ENCODE peak calls at places on chromosomes 12 and 14, in seven cellular contexts. One of them, this sample, is unnamed.
A peak's percentile ranks its signal among the peaks of the same experiment; 100 is the strongest.

GRCh38 chr12:66688836-66689439 is 10.1 kb upstream of the GRIP1 start:
- DNase-seq in non-pigmented ciliary epithelial cell: no peak
- DNase-seq in thoracic aorta: no peak
- DNase-seq in activated CD4-positive, alpha-beta T cell treated with anti-CD3 and anti-CD28 coated beads, Interleukin-2, amount 50 U/mL, for 1 hour: peak; percentile 4
- DNase-seq in NCI-H345: peak; percentile 77
- DNase-seq in activated effector memory CD4-positive, alpha-beta T cell treated with Interleukin-2 at 50 U/mL for 16 hours: no peak
- DNase-seq in NCI-H1092 treated with DMSO at 0.1 percent for 48 hours: peak; percentile 42
- DNase-seq in this sample: no peak

GRCh38 chr14:100535287-100536131 is 51.7 kb downstream of the BEGAIN start:
- DNase-seq in activated CD4-positive, alpha-beta T cell treated with anti-CD3 and anti-CD28 coated beads, Interleukin-2, amount 50 U/mL, for 1 hour: no peak
- DNase-seq in NCI-H345: no peak
- DNase-seq in activated effector memory CD4-positive, alpha-beta T cell treated with Interleukin-2 at 50 U/mL for 16 hours: no peak
- DNase-seq in non-pigmented ciliary epithelial cell: no peak
- DNase-seq in NCI-H1092 treated with DMSO at 0.1 percent for 48 hours: no peak
- DNase-seq in thoracic aorta: no peak
- DNase-seq in this sample: no peak

GRCh38 chr14:92987713-92988510 is 65.0 kb downstream of the CHGA start:
- DNase-seq in activated effector memory CD4-positive, alpha-beta T cell treated with Interleukin-2 at 50 U/mL for 16 hours: no peak
- DNase-seq in NCI-H1092 treated with DMSO at 0.1 percent for 48 hours: no peak
- DNase-seq in NCI-H345: no peak
- DNase-seq in thoracic aorta: no peak
- DNase-seq in non-pigmented ciliary epithelial cell: no peak
- DNase-seq in activated CD4-positive, alpha-beta T cell treated with anti-CD3 and anti-CD28 coated beads, Interleukin-2, amount 50 U/mL, for 1 hour: no peak
- DNase-seq in this sample: no peak

GRCh38 chr14:54681819-54682261 is 114.9 kb downstream of the SAMD4A start:
- DNase-seq in non-pigmented ciliary epithelial cell: peak; percentile 56
- DNase-seq in activated CD4-positive, alpha-beta T cell treated with anti-CD3 and anti-CD28 coated beads, Interleukin-2, amount 50 U/mL, for 1 hour: no peak
- DNase-seq in thoracic aorta: no peak
- DNase-seq in NCI-H345: no peak
- DNase-seq in activated effector memory CD4-positive, alpha-beta T cell treated with Interleukin-2 at 50 U/mL for 16 hours: no peak
- DNase-seq in NCI-H1092 treated with DMSO at 0.1 percent for 48 hours: no peak
- DNase-seq in this sample: no peak

GRCh38 chr12:2607881-2608607 is 186.7 kb upstream of the FKBP4 start:
- DNase-seq in activated CD4-positive, alpha-beta T cell treated with anti-CD3 and anti-CD28 coated beads, Interleukin-2, amount 50 U/mL, for 1 hour: no peak
- DNase-seq in NCI-H345: no peak
- DNase-seq in NCI-H1092 treated with DMSO at 0.1 percent for 48 hours: no peak
- DNase-seq in activated effector memory CD4-positive, alpha-beta T cell treated with Interleukin-2 at 50 U/mL for 16 hours: no peak
- DNase-seq in non-pigmented ciliary epithelial cell: no peak
- DNase-seq in thoracic aorta: no peak
- DNase-seq in this sample: no peak

GRCh38 chr12:121578230-121579189 is 2.3 kb downstream of the KDM2B start:
- DNase-seq in thoracic aorta: no peak
- DNase-seq in NCI-H1092 treated with DMSO at 0.1 percent for 48 hours: no peak
- DNase-seq in NCI-H345: no peak
- DNase-seq in activated CD4-positive, alpha-beta T cell treated with anti-CD3 and anti-CD28 coated beads, Interleukin-2, amount 50 U/mL, for 1 hour: peak; percentile 24
- DNase-seq in activated effector memory CD4-positive, alpha-beta T cell treated with Interleukin-2 at 50 U/mL for 16 hours: no peak
- DNase-seq in non-pigmented ciliary epithelial cell: no peak
- DNase-seq in this sample: no peak

GRCh38 chr12:123621619-123622530 is 11.6 kb downstream of the EIF2B1 start:
- DNase-seq in NCI-H345: no peak
- DNase-seq in thoracic aorta: no peak
- DNase-seq in NCI-H1092 treated with DMSO at 0.1 percent for 48 hours: no peak
- DNase-seq in activated CD4-positive, alpha-beta T cell treated with anti-CD3 and anti-CD28 coated beads, Interleukin-2, amount 50 U/mL, for 1 hour: no peak
- DNase-seq in non-pigmented ciliary epithelial cell: no peak
- DNase-seq in activated effector memory CD4-positive, alpha-beta T cell treated with Interleukin-2 at 50 U/mL for 16 hours: no peak
- DNase-seq in this sample: no peak

GRCh38 chr14:101562659-101563351 is 1.5 kb downstream of the DIO3 start:
- DNase-seq in activated CD4-positive, alpha-beta T cell treated with anti-CD3 and anti-CD28 coated beads, Interleukin-2, amount 50 U/mL, for 1 hour: no peak
- DNase-seq in NCI-H1092 treated with DMSO at 0.1 percent for 48 hours: no peak
- DNase-seq in NCI-H345: peak; percentile 85
- DNase-seq in activated effector memory CD4-positive, alpha-beta T cell treated with Interleukin-2 at 50 U/mL for 16 hours: no peak
- DNase-seq in thoracic aorta: no peak
- DNase-seq in non-pigmented ciliary epithelial cell: no peak
- DNase-seq in this sample: no peak

GRCh38 chr12:102064476-102064875 is 2.7 kb upstream of the WASHC3 start:
- DNase-seq in non-pigmented ciliary epithelial cell: no peak
- DNase-seq in activated effector memory CD4-positive, alpha-beta T cell treated with Interleukin-2 at 50 U/mL for 16 hours: no peak
- DNase-seq in thoracic aorta: no peak
- DNase-seq in activated CD4-positive, alpha-beta T cell treated with anti-CD3 and anti-CD28 coated beads, Interleukin-2, amount 50 U/mL, for 1 hour: no peak
- DNase-seq in NCI-H345: no peak
- DNase-seq in NCI-H1092 treated with DMSO at 0.1 percent for 48 hours: no peak
- DNase-seq in this sample: no peak

GRCh38 chr14:37369446-37369845 is 171.7 kb downstream of the MIPOL1 start:
- DNase-seq in non-pigmented ciliary epithelial cell: no peak
- DNase-seq in NCI-H1092 treated with DMSO at 0.1 percent for 48 hours: peak; percentile 89
- DNase-seq in NCI-H345: peak; percentile 78
- DNase-seq in activated CD4-positive, alpha-beta T cell treated with anti-CD3 and anti-CD28 coated beads, Interleukin-2, amount 50 U/mL, for 1 hour: no peak
- DNase-seq in thoracic aorta: no peak
- DNase-seq in activated effector memory CD4-positive, alpha-beta T cell treated with Interleukin-2 at 50 U/mL for 16 hours: no peak
- DNase-seq in this sample: no peak

GRCh38 chr14:52259452-52259851 is 8.0 kb upstream of the PTGDR start:
- DNase-seq in NCI-H345: no peak
- DNase-seq in NCI-H1092 treated with DMSO at 0.1 percent for 48 hours: no peak
- DNase-seq in non-pigmented ciliary epithelial cell: no peak
- DNase-seq in activated CD4-positive, alpha-beta T cell treated with anti-CD3 and anti-CD28 coated beads, Interleukin-2, amount 50 U/mL, for 1 hour: no peak
- DNase-seq in thoracic aorta: no peak
- DNase-seq in activated effector memory CD4-positive, alpha-beta T cell treated with Interleukin-2 at 50 U/mL for 16 hours: no peak
- DNase-seq in this sample: no peak

GRCh38 chr14:27995688-27996087 is 770.9 kb upstream of the FOXG1 start:
- DNase-seq in activated CD4-positive, alpha-beta T cell treated with anti-CD3 and anti-CD28 coated beads, Interleukin-2, amount 50 U/mL, for 1 hour: no peak
- DNase-seq in NCI-H345: peak; percentile 98
- DNase-seq in activated effector memory CD4-positive, alpha-beta T cell treated with Interleukin-2 at 50 U/mL for 16 hours: no peak
- DNase-seq in NCI-H1092 treated with DMSO at 0.1 percent for 48 hours: peak; percentile 99
- DNase-seq in non-pigmented ciliary epithelial cell: no peak
- DNase-seq in thoracic aorta: no peak
- DNase-seq in this sample: no peak

GRCh38 chr14:54564799-54565235 is 2.1 kb upstream of the SAMD4A start:
- DNase-seq in activated effector memory CD4-positive, alpha-beta T cell treated with Interleukin-2 at 50 U/mL for 16 hours: no peak
- DNase-seq in non-pigmented ciliary epithelial cell: no peak
- DNase-seq in NCI-H345: no peak
- DNase-seq in activated CD4-positive, alpha-beta T cell treated with anti-CD3 and anti-CD28 coated beads, Interleukin-2, amount 50 U/mL, for 1 hour: no peak
- DNase-seq in thoracic aorta: no peak
- DNase-seq in NCI-H1092 treated with DMSO at 0.1 percent for 48 hours: peak; percentile 37
- DNase-seq in this sample: no peak

GRCh38 chr12:51923506-51924365 is 16.4 kb downstream of the ACVRL1 start:
- DNase-seq in NCI-H1092 treated with DMSO at 0.1 percent for 48 hours: no peak
- DNase-seq in activated effector memory CD4-positive, alpha-beta T cell treated with Interleukin-2 at 50 U/mL for 16 hours: peak; percentile 23
- DNase-seq in non-pigmented ciliary epithelial cell: no peak
- DNase-seq in NCI-H345: no peak
- DNase-seq in activated CD4-positive, alpha-beta T cell treated with anti-CD3 and anti-CD28 coated beads, Interleukin-2, amount 50 U/mL, for 1 hour: peak; percentile 60
- DNase-seq in thoracic aorta: no peak
- DNase-seq in this sample: no peak

GRCh38 chr14:94001501-94002396 is 4.6 kb downstream of the CCDC197 start:
- DNase-seq in thoracic aorta: no peak
- DNase-seq in NCI-H345: peak; percentile 70
- DNase-seq in activated effector memory CD4-positive, alpha-beta T cell treated with Interleukin-2 at 50 U/mL for 16 hours: peak; percentile 45
- DNase-seq in non-pigmented ciliary epithelial cell: no peak
- DNase-seq in activated CD4-positive, alpha-beta T cell treated with anti-CD3 and anti-CD28 coated beads, Interleukin-2, amount 50 U/mL, for 1 hour: peak; percentile 47
- DNase-seq in NCI-H1092 treated with DMSO at 0.1 percent for 48 hours: peak; percentile 45
- DNase-seq in this sample: peak; percentile 64

GRCh38 chr14:71956920-71957563 is 24.8 kb downstream of the RGS6 start:
- DNase-seq in NCI-H345: no peak
- DNase-seq in thoracic aorta: no peak
- DNase-seq in NCI-H1092 treated with DMSO at 0.1 percent for 48 hours: no peak
- DNase-seq in activated CD4-positive, alpha-beta T cell treated with anti-CD3 and anti-CD28 coated beads, Interleukin-2, amount 50 U/mL, for 1 hour: no peak
- DNase-seq in activated effector memory CD4-positive, alpha-beta T cell treated with Interleukin-2 at 50 U/mL for 16 hours: no peak
- DNase-seq in non-pigmented ciliary epithelial cell: no peak
- DNase-seq in this sample: no peak